ENCODE peak calls at places on chromosomes 11 and 22, in five cellular contexts. L, C, H, F and R are unnamed samples.

GRCh38 chr11:68213135-68213515 is at the start of gene KMT5B:
- DNase-seq in L (peak), C (peak), H (peak), F (peak), R (no peak)

GRCh38 chr11:83655996-83656395 is 369.8 kb upstream of the CCDC90B start:
- DNase-seq in L (no peak), C (no peak), H (no peak), F (no peak), R (no peak)

GRCh38 chr11:61650781-61651571 is 29.2 kb upstream of the DAGLA start:
- DNase-seq in L (peak), C (no peak), H (no peak), F (no peak), R (no peak)

GRCh38 chr11:72353861-72354260 is 80.5 kb downstream of the CLPB start:
- DNase-seq in L (peak), C (no peak), H (no peak), F (no peak), R (no peak)

GRCh38 chr11:24949406-24949805 is 452.6 kb downstream of the LUZP2 start:
- DNase-seq in L (no peak), C (no peak), H (no peak), F (no peak), R (no peak)

GRCh38 chr11:17459211-17459610 is 17.4 kb downstream of the ABCC8 start:
- DNase-seq in L (no peak), C (no peak), H (no peak), F (no peak), R (no peak)

GRCh38 chr11:70456921-70457532 is 58.7 kb downstream of the CTTN start:
- DNase-seq in L (no peak), C (no peak), H (no peak), F (no peak), R (no peak)

GRCh38 chr22:28813772-28814518 is 13.6 kb upstream of the XBP1 start:
- DNase-seq in L (no peak), C (no peak), H (peak), F (no peak), R (no peak)

GRCh38 chr22:28008056-28008455 is 89.0 kb upstream of the PITPNB start:
- DNase-seq in L (no peak), C (no peak), H (no peak), F (no peak), R (no peak)

GRCh38 chr11:291281-292210 is 2.6 kb downstream of the PGGHG start:
- DNase-seq in L (peak), C (no peak), H (no peak), F (no peak), R (no peak)

GRCh38 chr11:70502677-70503076 is 104.3 kb downstream of the CTTN start:
- DNase-seq in L (no peak), C (no peak), H (no peak), F (no peak), R (no peak)

GRCh38 chr11:131588057-131588456 is 217.6 kb downstream of the NTM start:
- DNase-seq in L (no peak), C (no peak), H (no peak), F (no peak), R (no peak)

GRCh38 chr22:39317084-39317755 is 2.2 kb downstream of the RPL3 start:
- DNase-seq in L (no peak), C (no peak), H (no peak), F (no peak), R (no peak)

GRCh38 chr11:59643390-59643789 is 25.4 kb downstream of the PATL1 start:
- DNase-seq in L (no peak), C (no peak), H (no peak), F (no peak), R (no peak)

GRCh38 chr11:46302866-46303265 is 25.4 kb downstream of the CREB3L1 start:
- DNase-seq in L (no peak), C (no peak), H (no peak), F (no peak), R (no peak)

GRCh38 chr11:118907051-118907748 is 18.5 kb downstream of the BCL9L start:
- DNase-seq in L (peak), C (peak), H (peak), F (peak), R (peak)

GRCh38 chr22:40400173-40400572 is 29.8 kb downstream of the SGSM3 start:
- DNase-seq in L (no peak), C (no peak), H (no peak), F (no peak), R (peak)

GRCh38 chr11:132106336-132106982 is 736.0 kb downstream of the NTM start:
- DNase-seq in L (no peak), C (no peak), H (no peak), F (no peak), R (no peak)

GRCh38 chr11:94740083-94740974 is 27.8 kb upstream of the AMOTL1 start:
- DNase-seq in L (peak), C (no peak), H (no peak), F (no peak), R (no peak)

GRCh38 chr11:76822406-76822805 is 38.3 kb upstream of the ACER3 start:
- DNase-seq in L (no peak), C (no peak), H (no peak), F (no peak), R (no peak)

GRCh38 chr11:2272946-2273280 is 2.5 kb upstream of the ASCL2 start:
- DNase-seq in L (no peak), C (no peak), H (peak), F (no peak), R (no peak)

GRCh38 chr11:19664896-19665548 is 47.6 kb upstream of the NAV2 start:
- DNase-seq in L (no peak), C (no peak), H (no peak), F (no peak), R (no peak)

GRCh38 chr11:15336016-15336415 is 221.3 kb downstream of the INSC start:
- DNase-seq in L (peak), C (no peak), H (no peak), F (no peak), R (no peak)

GRCh38 chr11:69427337-69427736 is 54.1 kb upstream of the LINC01488 start:
- DNase-seq in L (no peak), C (no peak), H (peak), F (no peak), R (no peak)

GRCh38 chr11:116276051-116277044 is 496.4 kb downstream of the BUD13 start:
- DNase-seq in L (peak), C (peak), H (peak), F (peak), R (peak)

GRCh38 chr11:122692444-122692843 is 36.9 kb downstream of the UBASH3B start:
- DNase-seq in L (peak), C (no peak), H (no peak), F (no peak), R (no peak)

GRCh38 chr11:19458721-19459120 is 218.0 kb upstream of the E2F8 start:
- DNase-seq in L (no peak), C (no peak), H (no peak), F (no peak), R (no peak)

GRCh38 chr11:109894242-109894641 is 198.9 kb upstream of the ZC3H12C start:
- DNase-seq in L (no peak), C (no peak), H (no peak), F (no peak), R (no peak)

GRCh38 chr11:64894070-64894811 is 15.8 kb upstream of the EHD1 start:
- DNase-seq in L (peak), C (peak), H (peak), F (peak), R (peak)

GRCh38 chr22:47189056-47189916 is 426.8 kb downstream of the TBC1D22A start:
- DNase-seq in L (no peak), C (no peak), H (peak), F (no peak), R (no peak)